ENCODE peak calls at places on chromosomes 7 and 10, in four cellular contexts. One of them, this sample, is unnamed.

GRCh38 chr7:71221049-71221448 is 89.1 kb downstream of the GALNT17 start:
- DNase-seq in K562: no peak
- DNase-seq in GM12878: no peak
- DNase-seq in HepG2: no peak
- DNase-seq in this sample: no peak

GRCh38 chr10:117391436-117392205 is 16.4 kb upstream of the PDZD8 start:
- DNase-seq in K562: no peak
- DNase-seq in GM12878: no peak
- DNase-seq in HepG2: peak
- DNase-seq in this sample: no peak

GRCh38 chr10:102230264-102230860 is 4.3 kb downstream of the ELOVL3 start:
- DNase-seq in K562: peak
- DNase-seq in GM12878: no peak
- DNase-seq in HepG2: no peak
- DNase-seq in this sample: peak

GRCh38 chr7:150946826-150947750 is 31.0 kb downstream of the KCNH2 start:
- DNase-seq in K562: no peak
- DNase-seq in GM12878: no peak
- DNase-seq in HepG2: no peak
- DNase-seq in this sample: no peak

GRCh38 chr7:132251327-132251659 is 325.0 kb downstream of the PLXNA4 start:
- DNase-seq in K562: no peak
- DNase-seq in GM12878: no peak
- DNase-seq in HepG2: peak
- DNase-seq in this sample: peak

GRCh38 chr10:50360486-50360885 is 109.2 kb upstream of the ASAH2 start:
- DNase-seq in K562: no peak
- DNase-seq in GM12878: no peak
- DNase-seq in HepG2: no peak
- DNase-seq in this sample: no peak

GRCh38 chr7:84247591-84247990 is 53.0 kb upstream of the SEMA3A start:
- DNase-seq in K562: no peak
- DNase-seq in GM12878: no peak
- DNase-seq in HepG2: no peak
- DNase-seq in this sample: no peak

GRCh38 chr7:128755816-128756476 is 16.8 kb downstream of the CALU start:
- DNase-seq in K562: no peak
- DNase-seq in GM12878: no peak
- DNase-seq in HepG2: no peak
- DNase-seq in this sample: no peak

GRCh38 chr10:96417432-96417831 is 58.6 kb upstream of the OPALIN start:
- DNase-seq in K562: no peak
- DNase-seq in GM12878: no peak
- DNase-seq in HepG2: peak
- DNase-seq in this sample: no peak

GRCh38 chr7:12322903-12323300 is 80.8 kb downstream of the VWDE start:
- DNase-seq in K562: no peak
- DNase-seq in GM12878: peak
- DNase-seq in HepG2: no peak
- DNase-seq in this sample: no peak

GRCh38 chr10:62626817-62627216 is 177.7 kb upstream of the ADO start:
- DNase-seq in K562: no peak
- DNase-seq in GM12878: no peak
- DNase-seq in HepG2: no peak
- DNase-seq in this sample: no peak

GRCh38 chr7:37833107-37833817 is 15.1 kb upstream of the NME8 start:
- DNase-seq in K562: peak
- DNase-seq in GM12878: no peak
- DNase-seq in HepG2: peak
- DNase-seq in this sample: peak

GRCh38 chr7:151233111-151233701 is 923 bp downstream of the CHPF2 start:
- DNase-seq in K562: peak
- DNase-seq in GM12878: no peak
- DNase-seq in HepG2: peak
- DNase-seq in this sample: peak

GRCh38 chr10:87092356-87092860 is 2.2 kb downstream of the GLUD1 start:
- DNase-seq in K562: no peak
- DNase-seq in GM12878: no peak
- DNase-seq in HepG2: no peak
- DNase-seq in this sample: no peak

GRCh38 chr10:104252349-104252748 is 2.3 kb upstream of the GSTO1 start:
- DNase-seq in K562: no peak
- DNase-seq in GM12878: no peak
- DNase-seq in HepG2: no peak
- DNase-seq in this sample: no peak

GRCh38 chr10:121481222-121481621 is 117.0 kb downstream of the FGFR2 start:
- DNase-seq in K562: no peak
- DNase-seq in GM12878: no peak
- DNase-seq in HepG2: no peak
- DNase-seq in this sample: no peak

GRCh38 chr10:30736685-30737232 is 107.2 kb upstream of the LYZL2 start:
- DNase-seq in K562: no peak
- DNase-seq in GM12878: peak
- DNase-seq in HepG2: no peak
- DNase-seq in this sample: peak

GRCh38 chr10:117094856-117095255 is 43.2 kb downstream of the VAX1 start:
- DNase-seq in K562: no peak
- DNase-seq in GM12878: no peak
- DNase-seq in HepG2: no peak
- DNase-seq in this sample: no peak

GRCh38 chr7:32893225-32893560 is 1.6 kb upstream of the KBTBD2 start:
- DNase-seq in K562: no peak
- DNase-seq in GM12878: no peak
- DNase-seq in HepG2: no peak
- DNase-seq in this sample: no peak

GRCh38 chr7:155205368-155206285 is 92.1 kb upstream of the INSIG1 start:
- DNase-seq in K562: peak
- DNase-seq in GM12878: peak
- DNase-seq in HepG2: no peak
- DNase-seq in this sample: peak

GRCh38 chr7:41693150-41693997 is 9.5 kb downstream of the INHBA start:
- DNase-seq in K562: no peak
- DNase-seq in GM12878: no peak
- DNase-seq in HepG2: no peak
- DNase-seq in this sample: no peak

GRCh38 chr7:128108641-128109423 is 77.6 kb upstream of the LRRC4 start:
- DNase-seq in K562: no peak
- DNase-seq in GM12878: peak
- DNase-seq in HepG2: no peak
- DNase-seq in this sample: no peak

GRCh38 chr7:81583882-81584533 is 185.8 kb downstream of the HGF start:
- DNase-seq in K562: no peak
- DNase-seq in GM12878: no peak
- DNase-seq in HepG2: no peak
- DNase-seq in this sample: no peak

GRCh38 chr7:54878339-54878738 is 119.3 kb upstream of the SEC61G start:
- DNase-seq in K562: no peak
- DNase-seq in GM12878: no peak
- DNase-seq in HepG2: no peak
- DNase-seq in this sample: no peak

GRCh38 chr10:31709028-31709427 is 219.6 kb downstream of the ARHGAP12 start:
- DNase-seq in K562: no peak
- DNase-seq in GM12878: no peak
- DNase-seq in HepG2: no peak
- DNase-seq in this sample: no peak

GRCh38 chr10:129713659-129714265 is 246.7 kb downstream of the MGMT start:
- DNase-seq in K562: no peak
- DNase-seq in GM12878: no peak
- DNase-seq in HepG2: no peak
- DNase-seq in this sample: no peak
- H3K4me3 ChIP-seq in K562: no peak
- H3K4me3 ChIP-seq in GM12878: no peak
- H3K4me3 ChIP-seq in HepG2: no peak
- H3K4me3 ChIP-seq in this sample: no peak

GRCh38 chr7:101678713-101679112 is 49.6 kb upstream of the MYL10 start:
- DNase-seq in K562: no peak
- DNase-seq in GM12878: no peak
- DNase-seq in HepG2: no peak
- DNase-seq in this sample: no peak
- TF ChIP-seq CHD4 in K562: no peak
- TF ChIP-seq CHD4 in GM12878: no peak
- TF ChIP-seq CHD4 in HepG2: no peak
- TF ChIP-seq CHD4 in this sample: no peak

GRCh38 chr10:13162013-13162364 is 631 bp downstream of the MCM10 start:
- DNase-seq in K562: peak
- DNase-seq in GM12878: no peak
- DNase-seq in HepG2: no peak
- DNase-seq in this sample: peak

GRCh38 chr10:13161267-13162012 is at the start of gene MCM10:
- DNase-seq in K562: peak
- DNase-seq in GM12878: peak
- DNase-seq in HepG2: peak
- DNase-seq in this sample: peak

GRCh38 chr10:13163859-13164258 is 2.5 kb downstream of the MCM10 start:
- DNase-seq in K562: no peak
- DNase-seq in GM12878: no peak
- DNase-seq in HepG2: no peak
- DNase-seq in this sample: no peak

GRCh38 chr10:13158401-13158800 is 3.0 kb upstream of the MCM10 start:
- DNase-seq in K562: no peak
- DNase-seq in GM12878: no peak
- DNase-seq in HepG2: no peak
- DNase-seq in this sample: no peak

GRCh38 chr10:13160934-13161266 is 458 bp upstream of the MCM10 start:
- DNase-seq in K562: no peak
- DNase-seq in GM12878: no peak
- DNase-seq in HepG2: no peak
- DNase-seq in this sample: no peak
- H3K4me3 ChIP-seq in K562: peak
- H3K4me3 ChIP-seq in GM12878: peak
- H3K4me3 ChIP-seq in HepG2: peak
- H3K4me3 ChIP-seq in this sample: peak

GRCh38 chr7:17706734-17707133 is 233.6 kb downstream of the SNX13 start:
- DNase-seq in K562: peak
- DNase-seq in GM12878: peak
- DNase-seq in HepG2: peak
- DNase-seq in this sample: peak
- TF ChIP-seq CHD4 in K562: no peak
- TF ChIP-seq CHD4 in GM12878: no peak
- TF ChIP-seq CHD4 in HepG2: no peak
- TF ChIP-seq CHD4 in this sample: no peak

GRCh38 chr7:22442887-22443369 is 57.1 kb downstream of the STEAP1B start:
- DNase-seq in K562: no peak
- DNase-seq in GM12878: no peak
- DNase-seq in HepG2: no peak
- DNase-seq in this sample: no peak

GRCh38 chr7:22444181-22444966 is 55.6 kb downstream of the STEAP1B start:
- DNase-seq in K562: no peak
- DNase-seq in GM12878: no peak
- DNase-seq in HepG2: peak
- DNase-seq in this sample: no peak

GRCh38 chr7:22442187-22442886 is 57.7 kb downstream of the STEAP1B start:
- DNase-seq in K562: no peak
- DNase-seq in GM12878: no peak
- DNase-seq in HepG2: peak
- DNase-seq in this sample: no peak

GRCh38 chr7:22445140-22445722 is 54.8 kb downstream of the STEAP1B start:
- DNase-seq in K562: no peak
- DNase-seq in GM12878: no peak
- DNase-seq in HepG2: no peak
- DNase-seq in this sample: no peak

GRCh38 chr7:22443370-22444180 is 56.4 kb downstream of the STEAP1B start:
- DNase-seq in K562: no peak
- DNase-seq in GM12878: no peak
- DNase-seq in HepG2: peak
- DNase-seq in this sample: no peak
- H3K4me3 ChIP-seq in K562: no peak
- H3K4me3 ChIP-seq in GM12878: no peak
- H3K4me3 ChIP-seq in HepG2: no peak
- H3K4me3 ChIP-seq in this sample: no peak

DNA sequence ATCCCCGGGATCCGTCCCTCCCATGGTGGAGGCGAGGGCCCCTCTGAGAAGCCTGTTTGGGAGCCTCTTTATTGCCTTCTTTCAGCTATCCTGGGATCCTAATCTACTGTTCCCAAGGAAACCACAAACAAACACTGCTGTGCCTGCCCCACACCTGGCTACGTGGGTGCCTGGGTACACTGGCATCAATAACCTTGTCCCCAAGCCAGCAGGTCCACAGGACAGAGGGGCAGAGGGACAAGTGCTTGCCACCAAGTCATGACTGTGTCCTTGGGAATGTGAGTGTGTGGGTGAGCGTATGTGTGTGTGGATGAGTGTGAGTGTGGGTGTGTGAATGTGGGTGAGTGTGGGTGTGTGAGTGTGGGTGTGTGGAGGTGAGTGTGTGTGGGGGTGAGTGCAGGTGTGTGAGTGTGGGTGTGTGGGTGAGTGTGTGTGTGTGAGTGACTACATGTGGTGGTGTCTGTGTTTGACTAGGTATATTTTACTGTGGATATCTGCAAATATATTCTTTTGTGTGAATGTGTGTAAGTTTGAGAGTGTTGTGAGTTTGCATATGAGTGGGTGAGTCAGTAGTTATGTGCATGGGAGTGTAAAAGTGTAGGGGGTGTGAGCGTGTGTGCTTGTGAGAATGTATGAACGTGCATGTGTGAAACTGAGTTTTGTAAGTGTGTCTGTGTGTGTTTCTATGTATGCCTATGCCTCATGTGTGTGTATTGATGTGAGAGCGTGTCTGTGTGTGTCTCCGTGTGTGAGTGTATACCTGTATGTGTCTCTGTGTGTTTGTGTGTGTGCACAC is 96.1 kb downstream of the TNS3 start:
- DNase-seq in K562: no peak
- DNase-seq in GM12878: no peak
- DNase-seq in HepG2: no peak
- DNase-seq in this sample: peak
- TF ChIP-seq CHD4 in K562: no peak
- TF ChIP-seq CHD4 in GM12878: no peak
- TF ChIP-seq CHD4 in HepG2: no peak
- TF ChIP-seq CHD4 in this sample: no peak

GRCh38 chr10:132916421-132916841 is 25.9 kb downstream of the CFAP46 start:
- DNase-seq in K562: no peak
- DNase-seq in GM12878: no peak
- DNase-seq in HepG2: no peak
- DNase-seq in this sample: no peak
- H3K4me3 ChIP-seq in K562: no peak
- H3K4me3 ChIP-seq in GM12878: no peak
- H3K4me3 ChIP-seq in HepG2: no peak
- H3K4me3 ChIP-seq in this sample: no peak

GRCh38 chr10:5944389-5945202 is 32.7 kb downstream of the IL15RA start:
- DNase-seq in K562: no peak
- DNase-seq in GM12878: no peak
- DNase-seq in HepG2: no peak
- DNase-seq in this sample: peak

GRCh38 chr10:5942471-5942870 is 34.9 kb downstream of the IL15RA start:
- DNase-seq in K562: no peak
- DNase-seq in GM12878: no peak
- DNase-seq in HepG2: no peak
- DNase-seq in this sample: no peak

GRCh38 chr10:5945203-5945534 is 32.2 kb downstream of the IL15RA start:
- DNase-seq in K562: no peak
- DNase-seq in GM12878: no peak
- DNase-seq in HepG2: no peak
- DNase-seq in this sample: no peak

GRCh38 chr10:5942001-5942400 is 35.3 kb downstream of the IL15RA start:
- DNase-seq in K562: no peak
- DNase-seq in GM12878: no peak
- DNase-seq in HepG2: no peak
- DNase-seq in this sample: no peak

GRCh38 chr10:5943536-5943935 is 33.8 kb downstream of the IL15RA start:
- DNase-seq in K562: no peak
- DNase-seq in GM12878: no peak
- DNase-seq in HepG2: no peak
- DNase-seq in this sample: no peak
- TF ChIP-seq CHD4 in K562: no peak
- TF ChIP-seq CHD4 in GM12878: no peak
- TF ChIP-seq CHD4 in HepG2: no peak
- TF ChIP-seq CHD4 in this sample: no peak

This sample was measured in A549.